ENCODE peak calls at places on chromosomes 13 and 19, in nine cellular contexts. U is stimulated activated CD8-positive, alpha-beta memory T cell treated with anti-CD3 and anti-CD28 coated beads, Interleukin-15, amount 100 ng/mL, for 24 hours; Y is cardiac muscle cell; S is left colon; K is neural crest cell; F is naive thymus-derived CD8-positive, alpha-beta T cell; R is anterior cingulate cortex; T is AG08396; Z is progenitor cell of endocrine pancreas. L is an unnamed sample.

GRCh38 chr19:33005440-33005839 is 33.4 kb downstream of the FAAP24 start:
- DNase-seq in U (no peak), Y (no peak), S (no peak), K (no peak), F (no peak), R (no peak), T (no peak), Z (no peak), L (no peak)

GRCh38 chr13:39201075-39201630 is 162.9 kb downstream of the NHLRC3 start:
- DNase-seq in U (no peak), Y (peak), S (no peak), K (no peak), F (no peak), R (no peak), T (no peak), Z (no peak), L (no peak)

GRCh38 chr13:32881074-32881791 is 135.0 kb upstream of the KL start:
- DNase-seq in U (no peak), Y (peak), S (no peak), K (no peak), F (no peak), R (no peak), T (peak), Z (no peak), L (no peak)

GRCh38 chr13:111184685-111185401 is 69.7 kb downstream of the ARHGEF7 start:
- DNase-seq in U (no peak), Y (peak), S (peak), K (no peak), F (peak), R (no peak), T (no peak), Z (no peak), L (no peak)

GRCh38 chr19:19774354-19775033 is 41.6 kb upstream of the ZNF14 start:
- DNase-seq in U (no peak), Y (no peak), S (no peak), K (no peak), F (no peak), R (no peak), T (no peak), Z (no peak), L (no peak)

GRCh38 chr19:3605770-3606169 is 905 bp downstream of the TBXA2R start:
- DNase-seq in U (no peak), Y (no peak), S (no peak), K (no peak), F (no peak), R (no peak), T (no peak), Z (no peak), L (no peak)

GRCh38 chr19:14449321-14449720 is 16.2 kb downstream of the PKN1 start:
- DNase-seq in U (no peak), Y (no peak), S (no peak), K (no peak), F (no peak), R (no peak), T (no peak), Z (no peak), L (no peak)

GRCh38 chr13:26716984-26717383 is 43.6 kb downstream of the GPR12 start:
- DNase-seq in U (no peak), Y (no peak), S (no peak), K (no peak), F (no peak), R (no peak), T (no peak), Z (no peak), L (no peak)

GRCh38 chr13:108033800-108034707 is 181.3 kb downstream of the LIG4 start:
- DNase-seq in U (no peak), Y (no peak), S (no peak), K (no peak), F (no peak), R (no peak), T (no peak), Z (no peak), L (no peak)

GRCh38 chr13:97432232-97432916 is 1.6 kb upstream of the RAP2A start:
- DNase-seq in U (no peak), Y (no peak), S (no peak), K (no peak), F (no peak), R (no peak), T (no peak), Z (no peak), L (no peak)

GRCh38 chr19:48186541-48186991 is 16.1 kb downstream of the ZSWIM9 start:
- DNase-seq in U (no peak), Y (no peak), S (no peak), K (no peak), F (no peak), R (no peak), T (no peak), Z (no peak), L (no peak)

GRCh38 chr19:5052515-5052914 is 83.6 kb downstream of the KDM4B start:
- DNase-seq in U (no peak), Y (no peak), S (no peak), K (no peak), F (no peak), R (no peak), T (no peak), Z (no peak), L (no peak)

GRCh38 chr19:33407716-33408115 is 34.2 kb downstream of the CEBPG start:
- DNase-seq in U (no peak), Y (no peak), S (no peak), K (no peak), F (no peak), R (no peak), T (no peak), Z (no peak), L (no peak)

GRCh38 chr19:37738371-37738770 is 18.8 kb upstream of the ZNF607 start:
- DNase-seq in U (no peak), Y (no peak), S (no peak), K (no peak), F (no peak), R (no peak), T (no peak), Z (no peak), L (no peak)

GRCh38 chr19:45693168-45693788 is 812 bp downstream of the QPCTL start:
- DNase-seq in U (peak), Y (peak), S (peak), K (peak), F (peak), R (peak), T (peak), Z (peak), L (peak)

GRCh38 chr13:61664821-61665705 is 249.4 kb upstream of the PCDH20 start:
- DNase-seq in U (no peak), Y (peak), S (no peak), K (peak), F (no peak), R (no peak), T (no peak), Z (no peak), L (no peak)

GRCh38 chr19:13764821-13765394 is 586 bp downstream of the MRI1 start:
- DNase-seq in U (no peak), Y (no peak), S (peak), K (peak), F (peak), R (no peak), T (peak), Z (no peak), L (no peak)

GRCh38 chr19:11322269-11323024 is 17.0 kb downstream of the RAB3D start:
- DNase-seq in U (no peak), Y (no peak), S (no peak), K (no peak), F (no peak), R (no peak), T (no peak), Z (no peak), L (no peak)

GRCh38 chr13:108609353-108609752 is 20.1 kb upstream of the MYO16 start:
- DNase-seq in U (no peak), Y (peak), S (no peak), K (no peak), F (no peak), R (no peak), T (peak), Z (no peak), L (peak)

GRCh38 chr19:4870025-4870700 is 2.7 kb upstream of the PLIN3 start:
- DNase-seq in U (no peak), Y (peak), S (no peak), K (no peak), F (no peak), R (no peak), T (peak), Z (no peak), L (peak)

GRCh38 chr13:79867248-79867647 is 386.3 kb downstream of the NDFIP2 start:
- DNase-seq in U (no peak), Y (peak), S (no peak), K (no peak), F (no peak), R (no peak), T (no peak), Z (no peak), L (no peak)

GRCh38 chr13:38223093-38223492 is 126.6 kb upstream of the UFM1 start:
- DNase-seq in U (no peak), Y (peak), S (no peak), K (no peak), F (no peak), R (no peak), T (no peak), Z (no peak), L (peak)

L was measured in HuH-7.